ENCODE peak calls at places on chromosomes 4 and X, in five cellular contexts. One of them, this sample, is unnamed.

GRCh38 chrX:1393871-1394615 is 2.1 kb upstream of the SLC25A6 start:
- DNase-seq in CD4-positive, alpha-beta T cell: no peak
- DNase-seq in fibroblast of lung: no peak
- DNase-seq in AG10803: no peak
- DNase-seq in GM10248: no peak
- DNase-seq in this sample: no peak

GRCh38 chr4:21304061-21304541 is 603.8 kb downstream of the PACRGL start:
- DNase-seq in CD4-positive, alpha-beta T cell: no peak
- DNase-seq in fibroblast of lung: no peak
- DNase-seq in GM10248: no peak
- DNase-seq in AG10803: no peak
- DNase-seq in this sample: no peak

GRCh38 chr4:37803348-37803973 is 23.0 kb upstream of the PGM2 start:
- DNase-seq in CD4-positive, alpha-beta T cell: no peak
- DNase-seq in GM10248: peak
- DNase-seq in AG10803: peak
- DNase-seq in fibroblast of lung: peak
- DNase-seq in this sample: no peak

GRCh38 chr4:173647902-173648301 is 117.9 kb upstream of the HAND2 start:
- DNase-seq in CD4-positive, alpha-beta T cell: no peak
- DNase-seq in GM10248: no peak
- DNase-seq in fibroblast of lung: no peak
- DNase-seq in AG10803: no peak
- DNase-seq in this sample: no peak

GRCh38 chr4:77599378-77599777 is 6.2 kb upstream of the CXCL13 start:
- DNase-seq in CD4-positive, alpha-beta T cell: no peak
- DNase-seq in fibroblast of lung: peak
- DNase-seq in GM10248: no peak
- DNase-seq in AG10803: peak
- DNase-seq in this sample: no peak

GRCh38 chr4:75494563-75494962 is 19.6 kb downstream of the RCHY1 start:
- DNase-seq in AG10803: peak
- DNase-seq in CD4-positive, alpha-beta T cell: no peak
- DNase-seq in GM10248: no peak
- DNase-seq in fibroblast of lung: peak
- DNase-seq in this sample: no peak

GRCh38 chr4:22238742-22239141 is 277.1 kb downstream of the ADGRA3 start:
- DNase-seq in fibroblast of lung: no peak
- DNase-seq in GM10248: no peak
- DNase-seq in CD4-positive, alpha-beta T cell: no peak
- DNase-seq in AG10803: no peak
- DNase-seq in this sample: no peak

GRCh38 chr4:69095301-69095731 is 958 bp upstream of the UGT2B7 start:
- DNase-seq in GM10248: no peak
- DNase-seq in fibroblast of lung: peak
- DNase-seq in AG10803: no peak
- DNase-seq in CD4-positive, alpha-beta T cell: no peak
- DNase-seq in this sample: no peak

GRCh38 chr4:116638592-116638991 is 446.8 kb downstream of the TRAM1L1 start:
- DNase-seq in GM10248: no peak
- DNase-seq in AG10803: no peak
- DNase-seq in fibroblast of lung: no peak
- DNase-seq in CD4-positive, alpha-beta T cell: no peak
- DNase-seq in this sample: no peak

GRCh38 chr4:6201580-6202091 is 1.3 kb upstream of the JAKMIP1 start:
- DNase-seq in fibroblast of lung: no peak
- DNase-seq in CD4-positive, alpha-beta T cell: no peak
- DNase-seq in AG10803: no peak
- DNase-seq in GM10248: peak
- DNase-seq in this sample: no peak

GRCh38 chrX:41634284-41634683 is 54.5 kb upstream of the GPR34 start:
- DNase-seq in CD4-positive, alpha-beta T cell: no peak
- DNase-seq in GM10248: no peak
- DNase-seq in fibroblast of lung: peak
- DNase-seq in AG10803: no peak
- DNase-seq in this sample: no peak

GRCh38 chrX:21932277-21932996 is 8.1 kb upstream of the SMS start:
- DNase-seq in GM10248: no peak
- DNase-seq in fibroblast of lung: peak
- DNase-seq in AG10803: peak
- DNase-seq in CD4-positive, alpha-beta T cell: no peak
- DNase-seq in this sample: peak

GRCh38 chr4:137994858-137995257 is 247.3 kb downstream of the SLC7A11 start:
- DNase-seq in GM10248: no peak
- DNase-seq in fibroblast of lung: no peak
- DNase-seq in AG10803: peak
- DNase-seq in CD4-positive, alpha-beta T cell: no peak
- DNase-seq in this sample: no peak

GRCh38 chrX:155767101-155767878 is 113.9 kb upstream of the VAMP7 start:
- DNase-seq in CD4-positive, alpha-beta T cell: peak
- DNase-seq in fibroblast of lung: peak
- DNase-seq in AG10803: peak
- DNase-seq in GM10248: no peak
- DNase-seq in this sample: no peak

GRCh38 chrX:116667760-116668159 is 205.0 kb upstream of the CT83 start:
- DNase-seq in AG10803: no peak
- DNase-seq in CD4-positive, alpha-beta T cell: no peak
- DNase-seq in GM10248: no peak
- DNase-seq in fibroblast of lung: no peak
- DNase-seq in this sample: no peak

GRCh38 chr4:94595880-94596483 is 144.2 kb downstream of the PDLIM5 start:
- DNase-seq in AG10803: peak
- DNase-seq in CD4-positive, alpha-beta T cell: no peak
- DNase-seq in GM10248: peak
- DNase-seq in fibroblast of lung: peak
- DNase-seq in this sample: no peak

GRCh38 chr4:88002786-88003185 is 4.6 kb upstream of the PKD2 start:
- DNase-seq in GM10248: no peak
- DNase-seq in AG10803: peak
- DNase-seq in fibroblast of lung: peak
- DNase-seq in CD4-positive, alpha-beta T cell: no peak
- DNase-seq in this sample: no peak

GRCh38 chrX:154813801-154814200 is 8.5 kb upstream of the MPP1 start:
- DNase-seq in GM10248: no peak
- DNase-seq in AG10803: no peak
- DNase-seq in CD4-positive, alpha-beta T cell: no peak
- DNase-seq in fibroblast of lung: no peak
- DNase-seq in this sample: no peak

GRCh38 chr4:24980064-24980690 is 50.6 kb downstream of the LGI2 start:
- DNase-seq in CD4-positive, alpha-beta T cell: peak
- DNase-seq in fibroblast of lung: peak
- DNase-seq in AG10803: peak
- DNase-seq in GM10248: peak
- DNase-seq in this sample: peak

GRCh38 chrX:68990948-68991347 is 162.1 kb downstream of the EFNB1 start:
- DNase-seq in CD4-positive, alpha-beta T cell: no peak
- DNase-seq in AG10803: no peak
- DNase-seq in fibroblast of lung: no peak
- DNase-seq in GM10248: no peak
- DNase-seq in this sample: no peak

GRCh38 chrX:10906861-10907260 is 204.3 kb upstream of the HCCS start:
- DNase-seq in AG10803: peak
- DNase-seq in fibroblast of lung: no peak
- DNase-seq in GM10248: no peak
- DNase-seq in CD4-positive, alpha-beta T cell: no peak
- DNase-seq in this sample: no peak

GRCh38 chr4:3237711-3238560 is 11.0 kb upstream of the MSANTD1 start:
- DNase-seq in fibroblast of lung: no peak
- DNase-seq in AG10803: no peak
- DNase-seq in CD4-positive, alpha-beta T cell: no peak
- DNase-seq in GM10248: no peak
- DNase-seq in this sample: no peak

GRCh38 chr4:174996079-174996478 is 77.9 kb downstream of the ADAM29 start:
- DNase-seq in GM10248: no peak
- DNase-seq in AG10803: no peak
- DNase-seq in CD4-positive, alpha-beta T cell: no peak
- DNase-seq in fibroblast of lung: no peak
- DNase-seq in this sample: no peak

GRCh38 chr4:125280892-125281403 is 33.8 kb upstream of the FAT4 start:
- DNase-seq in AG10803: no peak
- DNase-seq in fibroblast of lung: no peak
- DNase-seq in GM10248: no peak
- DNase-seq in CD4-positive, alpha-beta T cell: no peak
- DNase-seq in this sample: no peak

GRCh38 chrX:9785944-9786741 is at the start of gene SHROOM2:
- DNase-seq in AG10803: no peak
- DNase-seq in CD4-positive, alpha-beta T cell: no peak
- DNase-seq in GM10248: no peak
- DNase-seq in fibroblast of lung: no peak
- DNase-seq in this sample: no peak

GRCh38 chrX:71227370-71228062 is 4.5 kb downstream of the GJB1 start:
- DNase-seq in AG10803: no peak
- DNase-seq in CD4-positive, alpha-beta T cell: no peak
- DNase-seq in fibroblast of lung: no peak
- DNase-seq in GM10248: no peak
- DNase-seq in this sample: no peak

GRCh38 chr4:107721436-107722090 is 1.5 kb upstream of the PAPSS1 start:
- DNase-seq in CD4-positive, alpha-beta T cell: peak
- DNase-seq in GM10248: peak
- DNase-seq in fibroblast of lung: no peak
- DNase-seq in AG10803: no peak
- DNase-seq in this sample: no peak

GRCh38 chrX:104668550-104668949 is 102.6 kb downstream of the IL1RAPL2 start:
- DNase-seq in fibroblast of lung: peak
- DNase-seq in GM10248: no peak
- DNase-seq in AG10803: no peak
- DNase-seq in CD4-positive, alpha-beta T cell: no peak
- DNase-seq in this sample: no peak

GRCh38 chrX:101460669-101461068 is 24.6 kb upstream of the ARMCX4 start:
- DNase-seq in AG10803: no peak
- DNase-seq in fibroblast of lung: peak
- DNase-seq in GM10248: no peak
- DNase-seq in CD4-positive, alpha-beta T cell: no peak
- DNase-seq in this sample: no peak

GRCh38 chrX:104567506-104567905 is 1.5 kb downstream of the IL1RAPL2 start:
- DNase-seq in GM10248: no peak
- DNase-seq in fibroblast of lung: no peak
- DNase-seq in CD4-positive, alpha-beta T cell: no peak
- DNase-seq in AG10803: no peak
- DNase-seq in this sample: no peak

GRCh38 chrX:16610121-16610565 is 39.8 kb upstream of the S100G start:
- DNase-seq in CD4-positive, alpha-beta T cell: no peak
- DNase-seq in GM10248: no peak
- DNase-seq in AG10803: peak
- DNase-seq in fibroblast of lung: peak
- DNase-seq in this sample: no peak

GRCh38 chr4:109007976-109008375 is 245.1 kb upstream of the ETNPPL start:
- DNase-seq in fibroblast of lung: no peak
- DNase-seq in AG10803: no peak
- DNase-seq in GM10248: no peak
- DNase-seq in CD4-positive, alpha-beta T cell: no peak
- DNase-seq in this sample: no peak

GRCh38 chr4:74237425-74237966 is 70.8 kb upstream of the EPGN start:
- DNase-seq in AG10803: no peak
- DNase-seq in CD4-positive, alpha-beta T cell: no peak
- DNase-seq in GM10248: no peak
- DNase-seq in fibroblast of lung: no peak
- DNase-seq in this sample: no peak

GRCh38 chrX:455673-456072 is 69.0 kb upstream of the PPP2R3B start:
- DNase-seq in GM10248: no peak
- DNase-seq in fibroblast of lung: no peak
- DNase-seq in CD4-positive, alpha-beta T cell: no peak
- DNase-seq in AG10803: no peak
- DNase-seq in this sample: no peak

GRCh38 chr4:120808475-120809141 is 113.9 kb downstream of the PRDM5 start:
- DNase-seq in GM10248: no peak
- DNase-seq in fibroblast of lung: no peak
- DNase-seq in CD4-positive, alpha-beta T cell: no peak
- DNase-seq in AG10803: no peak
- DNase-seq in this sample: no peak

GRCh38 chr4:120812216-120812615 is 110.3 kb downstream of the PRDM5 start:
- DNase-seq in AG10803: no peak
- DNase-seq in GM10248: no peak
- DNase-seq in fibroblast of lung: no peak
- DNase-seq in CD4-positive, alpha-beta T cell: no peak
- DNase-seq in this sample: no peak

GRCh38 chr4:120815361-120815760 is 107.2 kb downstream of the PRDM5 start:
- DNase-seq in AG10803: no peak
- DNase-seq in CD4-positive, alpha-beta T cell: no peak
- DNase-seq in GM10248: no peak
- DNase-seq in fibroblast of lung: no peak
- DNase-seq in this sample: no peak

GRCh38 chr4:120809518-120809917 is 113.0 kb downstream of the PRDM5 start:
- DNase-seq in fibroblast of lung: peak
- DNase-seq in GM10248: no peak
- DNase-seq in CD4-positive, alpha-beta T cell: no peak
- DNase-seq in AG10803: no peak
- DNase-seq in this sample: no peak
- TF ChIP-seq CTCF in fibroblast of lung: no peak
- TF ChIP-seq CTCF in GM10248: no peak
- TF ChIP-seq CTCF in CD4-positive, alpha-beta T cell: no peak
- TF ChIP-seq CTCF in AG10803: peak
- TF ChIP-seq CTCF in this sample: peak

DNA sequence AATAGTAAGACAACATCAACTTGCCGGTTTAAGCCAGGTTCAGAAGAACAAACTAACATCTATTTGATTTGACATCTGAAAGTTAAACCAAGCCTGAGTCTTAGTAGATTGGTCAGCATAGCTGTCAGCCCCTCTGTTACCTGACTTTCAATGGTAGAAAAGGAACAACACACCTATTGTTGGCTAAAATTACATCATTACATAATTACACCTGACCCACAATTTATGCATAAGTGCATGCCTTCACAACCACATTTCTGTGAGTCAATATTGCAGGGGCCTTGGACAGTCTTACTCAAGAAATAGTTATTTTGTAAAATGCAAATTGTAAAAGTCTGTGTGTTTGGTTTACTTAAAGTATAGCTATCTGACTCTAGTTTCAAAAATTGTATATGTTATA is 36.2 kb downstream of the EGFL6 start:
- DNase-seq in AG10803: no peak
- DNase-seq in fibroblast of lung: no peak
- DNase-seq in GM10248: no peak
- DNase-seq in CD4-positive, alpha-beta T cell: no peak
- DNase-seq in this sample: no peak
- TF ChIP-seq CTCF in AG10803: no peak
- TF ChIP-seq CTCF in fibroblast of lung: no peak
- TF ChIP-seq CTCF in GM10248: no peak
- TF ChIP-seq CTCF in CD4-positive, alpha-beta T cell: no peak
- TF ChIP-seq CTCF in this sample: no peak

DNA sequence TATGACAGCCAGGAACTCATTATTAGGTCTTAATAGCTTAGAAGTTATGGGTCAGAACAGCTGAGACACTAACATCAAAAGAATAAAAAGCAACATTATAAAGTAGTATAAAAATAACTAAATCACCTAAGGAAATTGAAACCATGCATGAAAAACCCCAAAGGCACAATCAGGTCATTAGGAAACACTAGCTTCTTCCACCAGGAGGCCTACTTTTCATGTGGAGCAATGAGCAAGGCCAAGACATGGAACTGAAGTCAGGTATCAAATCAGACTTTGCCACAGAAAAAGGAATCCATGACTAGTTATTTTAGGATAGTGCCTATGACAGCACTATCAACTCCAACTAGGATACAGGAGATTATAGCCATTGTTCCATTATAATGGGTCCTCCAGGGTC is 7.9 kb downstream of the HUWE1 start:
- DNase-seq in GM10248: no peak
- DNase-seq in CD4-positive, alpha-beta T cell: no peak
- DNase-seq in fibroblast of lung: no peak
- DNase-seq in AG10803: no peak
- DNase-seq in this sample: no peak
- TF ChIP-seq CTCF in GM10248: no peak
- TF ChIP-seq CTCF in CD4-positive, alpha-beta T cell: no peak
- TF ChIP-seq CTCF in fibroblast of lung: no peak
- TF ChIP-seq CTCF in AG10803: peak
- TF ChIP-seq CTCF in this sample: peak

GRCh38 chr4:121675715-121676114 is 21.1 kb downstream of the ANXA5 start:
- DNase-seq in AG10803: peak
- DNase-seq in fibroblast of lung: peak
- DNase-seq in CD4-positive, alpha-beta T cell: no peak
- DNase-seq in GM10248: no peak
- DNase-seq in this sample: no peak
- TF ChIP-seq CTCF in AG10803: peak
- TF ChIP-seq CTCF in fibroblast of lung: peak
- TF ChIP-seq CTCF in CD4-positive, alpha-beta T cell: no peak
- TF ChIP-seq CTCF in GM10248: no peak
- TF ChIP-seq CTCF in this sample: no peak

This sample was measured in CD14-positive monocyte.